ENCODE peak calls at places on chromosomes 16 and 17, in eight cellular contexts. One of them, this sample, is unnamed.

GRCh38 chr16:81902025-81902424 is 109.2 kb downstream of the SDR42E1 start:
- DNase-seq in activated CD4-positive, alpha-beta T cell treated with anti-CD3 and anti-CD28 coated beads for 24 hours: no peak
- DNase-seq in foreskin fibroblast: no peak
- DNase-seq in GM23338: no peak
- DNase-seq in MG63: no peak
- DNase-seq in tibial nerve: no peak
- DNase-seq in uterus: no peak
- DNase-seq in SW480: no peak
- DNase-seq in this sample: no peak

GRCh38 chr17:66522591-66523272 is 220.3 kb downstream of the PRKCA start:
- DNase-seq in foreskin fibroblast: no peak
- DNase-seq in SW480: no peak
- DNase-seq in tibial nerve: no peak
- DNase-seq in uterus: peak; percentile 22
- DNase-seq in GM23338: no peak
- DNase-seq in activated CD4-positive, alpha-beta T cell treated with anti-CD3 and anti-CD28 coated beads for 24 hours: no peak
- DNase-seq in MG63: peak; percentile 59
- DNase-seq in this sample: no peak

GRCh38 chr17:49361129-49361901 is 735 bp downstream of the ZNF652 start:
- DNase-seq in tibial nerve: peak; percentile 20
- DNase-seq in SW480: peak; percentile 73
- DNase-seq in foreskin fibroblast: no peak
- DNase-seq in GM23338: peak; percentile 59
- DNase-seq in activated CD4-positive, alpha-beta T cell treated with anti-CD3 and anti-CD28 coated beads for 24 hours: peak; percentile 35
- DNase-seq in MG63: peak; percentile 39
- DNase-seq in uterus: peak; percentile 40
- DNase-seq in this sample: no peak

GRCh38 chr16:73404001-73404400 is 356.1 kb upstream of the ZFHX3 start:
- DNase-seq in tibial nerve: no peak
- DNase-seq in uterus: no peak
- DNase-seq in GM23338: no peak
- DNase-seq in SW480: no peak
- DNase-seq in foreskin fibroblast: no peak
- DNase-seq in MG63: no peak
- DNase-seq in activated CD4-positive, alpha-beta T cell treated with anti-CD3 and anti-CD28 coated beads for 24 hours: no peak
- DNase-seq in this sample: no peak

GRCh38 chr17:78653382-78653781 is 76.2 kb upstream of the DNAH17 start:
- DNase-seq in tibial nerve: no peak
- DNase-seq in activated CD4-positive, alpha-beta T cell treated with anti-CD3 and anti-CD28 coated beads for 24 hours: no peak
- DNase-seq in foreskin fibroblast: no peak
- DNase-seq in uterus: no peak
- DNase-seq in SW480: no peak
- DNase-seq in GM23338: no peak
- DNase-seq in MG63: no peak
- DNase-seq in this sample: no peak

GRCh38 chr17:66625321-66625767 is 209.6 kb upstream of the CACNG5 start:
- DNase-seq in GM23338: peak; percentile 62
- DNase-seq in MG63: no peak
- DNase-seq in uterus: no peak
- DNase-seq in tibial nerve: no peak
- DNase-seq in activated CD4-positive, alpha-beta T cell treated with anti-CD3 and anti-CD28 coated beads for 24 hours: no peak
- DNase-seq in SW480: peak; percentile 78
- DNase-seq in foreskin fibroblast: no peak
- DNase-seq in this sample: peak; percentile 4

GRCh38 chr17:61318684-61319098 is 81.0 kb upstream of the TBX2 start:
- DNase-seq in MG63: no peak
- DNase-seq in SW480: no peak
- DNase-seq in uterus: no peak
- DNase-seq in tibial nerve: no peak
- DNase-seq in foreskin fibroblast: no peak
- DNase-seq in activated CD4-positive, alpha-beta T cell treated with anti-CD3 and anti-CD28 coated beads for 24 hours: no peak
- DNase-seq in GM23338: no peak
- DNase-seq in this sample: no peak

GRCh38 chr17:5584971-5585794 is 874 bp upstream of the NLRP1 start:
- DNase-seq in GM23338: peak; percentile 23
- DNase-seq in SW480: peak; percentile 37
- DNase-seq in uterus: no peak
- DNase-seq in tibial nerve: no peak
- DNase-seq in activated CD4-positive, alpha-beta T cell treated with anti-CD3 and anti-CD28 coated beads for 24 hours: no peak
- DNase-seq in MG63: peak; percentile 52
- DNase-seq in foreskin fibroblast: peak; percentile 76
- DNase-seq in this sample: no peak

GRCh38 chr17:61485067-61485775 is 33.0 kb downstream of the TBX4 start:
- DNase-seq in GM23338: no peak
- DNase-seq in MG63: peak; percentile 35
- DNase-seq in foreskin fibroblast: no peak
- DNase-seq in activated CD4-positive, alpha-beta T cell treated with anti-CD3 and anti-CD28 coated beads for 24 hours: no peak
- DNase-seq in tibial nerve: no peak
- DNase-seq in SW480: no peak
- DNase-seq in uterus: no peak
- DNase-seq in this sample: no peak